ENCODE peak calls at places on chromosomes 5 and 9, in ten cellular contexts. D, P, R, E, K, Q, S, A, T and I are unnamed samples.

GRCh38 chr5:37724395-37725125 is 115.3 kb downstream of the GDNF start:
- DNase-seq in D (no peak), R (peak), K (no peak), S (no peak), T (no peak), A (peak), P (peak), E (no peak), Q (no peak), I (no peak)

GRCh38 chr9:78940121-78940855 is 631.5 kb upstream of the TLE4 start:
- DNase-seq in P (no peak), E (no peak), D (peak), A (no peak), R (no peak), S (no peak), K (no peak), T (no peak), Q (no peak), I (no peak)

GRCh38 chr5:403995-404394 is 39.0 kb upstream of the EXOC3 start:
- DNase-seq in P (no peak), E (no peak), R (no peak), S (no peak), Q (no peak), D (no peak), T (no peak), A (no peak), K (peak), I (no peak)

GRCh38 chr5:177494356-177495195 is 2.8 kb downstream of the PDLIM7 start:
- DNase-seq in R (peak), T (peak), A (peak), D (no peak), S (peak), E (peak), Q (no peak), P (peak), K (peak), I (peak)

GRCh38 chr5:78716221-78716620 is 67.6 kb upstream of the LHFPL2 start:
- DNase-seq in Q (no peak), D (no peak), R (peak), K (no peak), T (no peak), A (peak), S (no peak), E (no peak), P (no peak), I (no peak)

GRCh38 chr5:38598296-38598993 is 42.0 kb upstream of the LIFR start:
- DNase-seq in D (no peak), A (no peak), S (no peak), E (no peak), R (peak), T (no peak), P (no peak), Q (no peak), K (no peak), I (no peak)

GRCh38 chr5:150603052-150603451 is 37.4 kb upstream of the SYNPO start:
- DNase-seq in A (no peak), K (peak), T (no peak), P (no peak), R (no peak), S (peak), Q (no peak), D (no peak), E (no peak), I (no peak)

GRCh38 chr5:142866563-142867275 is 96.5 kb downstream of the ARHGAP26 start:
- DNase-seq in D (peak), E (peak), P (peak), A (peak), K (no peak), S (no peak), T (peak), R (peak), Q (peak), I (peak)

GRCh38 chr5:157383151-157383810 is 76.7 kb upstream of the NIPAL4 start:
- DNase-seq in K (no peak), Q (no peak), E (no peak), S (no peak), T (no peak), R (no peak), P (no peak), D (no peak), A (no peak), I (no peak)

GRCh38 chr5:50724262-50724661 is 57.8 kb downstream of the PARP8 start:
- DNase-seq in T (no peak), S (no peak), E (no peak), R (no peak), Q (no peak), K (no peak), P (no peak), A (no peak), D (no peak), I (no peak)

GRCh38 chr5:76111510-76112174 is 28.5 kb downstream of the SV2C start:
- DNase-seq in K (no peak), A (no peak), E (no peak), T (no peak), S (no peak), D (no peak), R (no peak), Q (no peak), P (no peak), I (no peak)

GRCh38 chr5:171428168-171428658 is 8.8 kb downstream of the FGF18 start:
- DNase-seq in K (peak), T (no peak), Q (no peak), P (no peak), S (no peak), D (no peak), E (no peak), R (no peak), A (no peak), I (no peak)